ENCODE peak calls at places on chromosomes 6 and 20, in seven cellular contexts. O is C1 segment of cervical spinal cord; Y is breast epithelium; A is stimulated activated naive B cell treated with anti-CD40 and anti-IgM and Interleukin-4, amounts not matched to agents 10 μg/mL and 1 μg/mL and 100 μg/mL, for 72 hours; T is effector CD4-positive, alpha-beta T cell; X is KG1; B is A549. S is an unnamed sample.

GRCh38 chr20:41009960-41010359 is 18.7 kb upstream of the TOP1 start:
- DNase-seq in Y (no peak), X (no peak), A (no peak), T (no peak), O (no peak), B (no peak), S (no peak)

GRCh38 chr20:17680128-17680835 is 1.8 kb downstream of the RRBP1 start:
- DNase-seq in O (peak), B (peak), Y (peak), A (no peak), X (no peak), T (no peak), S (no peak)

GRCh38 chr20:10282930-10283556 is 64.4 kb downstream of the SNAP25 start:
- DNase-seq in T (no peak), Y (no peak), O (no peak), X (no peak), B (no peak), A (no peak), S (no peak)

GRCh38 chr20:61236677-61237076 is 15.4 kb upstream of the CDH4 start:
- DNase-seq in T (no peak), O (no peak), A (no peak), Y (no peak), B (no peak), X (no peak), S (no peak)

GRCh38 chr6:160102956-160103824 is 18.4 kb upstream of the SLC22A1 start:
- DNase-seq in O (no peak), T (no peak), B (peak), Y (no peak), X (no peak), A (no peak), S (no peak)

GRCh38 chr20:23270427-23270911 is 80.1 kb upstream of the NXT1 start:
- DNase-seq in X (no peak), O (no peak), Y (no peak), T (no peak), B (no peak), A (no peak), S (no peak)

GRCh38 chr6:9455794-9456193 is 959.1 kb downstream of the TFAP2A start:
- DNase-seq in T (no peak), Y (no peak), A (no peak), B (no peak), X (no peak), O (no peak), S (no peak)

GRCh38 chr6:108914235-108915022 is 66.2 kb downstream of the ARMC2 start:
- DNase-seq in B (peak), X (no peak), A (no peak), Y (no peak), O (no peak), T (peak), S (peak)

GRCh38 chr6:156107514-156108150 is 652.0 kb upstream of the NOX3 start:
- DNase-seq in T (no peak), X (no peak), A (no peak), Y (no peak), O (no peak), B (no peak), S (no peak)

GRCh38 chr6:158015188-158015506 is 33.5 kb downstream of the SYNJ2 start:
- DNase-seq in X (no peak), Y (no peak), B (no peak), T (no peak), O (no peak), A (no peak), S (no peak)

GRCh38 chr6:41938590-41938989 is 3.0 kb downstream of the CCND3 start:
- DNase-seq in X (no peak), T (no peak), B (no peak), Y (no peak), O (no peak), A (no peak), S (no peak)

GRCh38 chr6:168039301-168039700 is 39.7 kb downstream of the FRMD1 start:
- DNase-seq in X (no peak), T (no peak), Y (no peak), A (no peak), O (no peak), B (no peak), S (no peak)

GRCh38 chr6:30939473-30939872 is 1.3 kb upstream of the MUCL3 start:
- DNase-seq in B (no peak), A (no peak), T (no peak), Y (no peak), X (no peak), O (no peak), S (no peak)

GRCh38 chr20:63273635-63274380 is 1.2 kb downstream of the ARFGAP1 start:
- DNase-seq in Y (no peak), A (no peak), X (no peak), T (no peak), B (peak), O (no peak), S (no peak)

GRCh38 chr20:33443006-33443511 is 504 bp downstream of the SNTA1 start:
- DNase-seq in A (peak), X (no peak), T (peak), O (no peak), B (peak), Y (no peak), S (peak)

GRCh38 chr6:156916108-156916801 is 139.1 kb downstream of the ARID1B start:
- DNase-seq in A (no peak), O (no peak), T (no peak), B (no peak), X (no peak), Y (no peak), S (no peak)

GRCh38 chr6:48084201-48084600 is 26.8 kb downstream of the PTCHD4 start:
- DNase-seq in O (no peak), A (no peak), Y (no peak), T (no peak), B (no peak), X (no peak), S (no peak)

GRCh38 chr6:138428943-138429616 is 25.1 kb downstream of the HEBP2 start:
- DNase-seq in B (peak), O (no peak), A (no peak), X (peak), T (peak), Y (no peak), S (peak)

GRCh38 chr20:52083627-52084232 is 107.8 kb downstream of the ZFP64 start:
- DNase-seq in X (no peak), Y (peak), B (peak), T (no peak), A (no peak), O (peak), S (peak)

GRCh38 chr6:36956111-36956820 is 1.7 kb downstream of the PI16 start:
- DNase-seq in T (no peak), B (no peak), A (no peak), Y (peak), X (no peak), O (no peak), S (no peak)

GRCh38 chr6:132812756-132813172 is 1.6 kb upstream of the RPS12 start:
- DNase-seq in X (peak), T (no peak), O (no peak), Y (no peak), B (no peak), A (no peak), S (no peak)

GRCh38 chr6:21213492-21213891 is 380.1 kb upstream of the SOX4 start:
- DNase-seq in T (no peak), Y (no peak), B (no peak), X (no peak), A (no peak), O (no peak), S (no peak)

GRCh38 chr6:137602311-137602710 is 108.1 kb upstream of the OLIG3 start:
- DNase-seq in O (no peak), T (no peak), X (no peak), Y (no peak), A (no peak), B (no peak), S (no peak)

GRCh38 chr6:89597988-89598387 is 40.6 kb downstream of the LYRM2 start:
- DNase-seq in T (no peak), O (no peak), B (peak), Y (no peak), X (peak), A (no peak), S (no peak)

GRCh38 chr20:64041781-64042771 is 6.1 kb downstream of the C20orf204 start:
- DNase-seq in T (no peak), Y (no peak), O (no peak), B (no peak), X (no peak), A (no peak), S (no peak)

GRCh38 chr20:20207291-20207690 is 155.0 kb downstream of the CFAP61 start:
- DNase-seq in X (no peak), O (no peak), Y (no peak), T (no peak), A (no peak), B (no peak), S (no peak)

GRCh38 chr20:40632346-40632976 is 56.6 kb downstream of the MAFB start:
- DNase-seq in B (no peak), O (no peak), A (no peak), Y (no peak), X (no peak), T (no peak), S (no peak)

GRCh38 chr6:47153066-47153755 is 111.1 kb upstream of the ADGRF1 start:
- DNase-seq in T (no peak), X (no peak), A (no peak), Y (no peak), O (no peak), B (peak), S (no peak)

GRCh38 chr20:22303523-22303922 is 280.8 kb downstream of the FOXA2 start:
- DNase-seq in B (peak), X (no peak), A (no peak), Y (no peak), T (no peak), O (no peak), S (no peak)

S was measured in naive thymus-derived CD8-positive, alpha-beta T cell.